ENCODE peak calls at places on chromosomes 4 and X, in eight cellular contexts. Q is GM12864; A is KBM-7; B is GM20000; M is posterior cingulate gyrus; Z is M059J; X is lung; J is stimulated activated CD4-positive, alpha-beta T cell treated with anti-CD3 and anti-CD28 coated beads, Interleukin-15, amount 100 ng/mL, for 1 hour. R is an unnamed sample.
A peak's percentile ranks its signal among the peaks of the same experiment; 100 is the strongest.

GRCh38 chrX:21873063-21873785 is 17.4 kb downstream of the YY2 start:
- DNase-seq in J (no peak), Q (no peak), B (no peak), Z (no peak), M (no peak), A (no peak), X (no peak), R (no peak)

GRCh38 chrX:82333575-82333974 is 1131.7 kb downstream of the SH3BGRL start:
- DNase-seq in Z (no peak), B (no peak), X (no peak), M (no peak), A (no peak), Q (no peak), J (no peak), R (no peak)

GRCh38 chrX:69070949-69071650 is 94.2 kb downstream of the PJA1 start:
- DNase-seq in M (peak; percentile 17), J (no peak), Q (no peak), B (no peak), A (no peak), X (no peak), Z (no peak), R (no peak)

GRCh38 chr4:138028923-138029322 is 213.2 kb downstream of the SLC7A11 start:
- DNase-seq in M (no peak), B (no peak), X (no peak), Z (no peak), J (no peak), Q (no peak), A (no peak), R (no peak)

GRCh38 chr4:108168672-108169562 is at the start of gene LEF1:
- DNase-seq in X (no peak), M (no peak), B (peak; percentile 83), J (peak; percentile 64), Z (peak; percentile 59), Q (no peak), A (peak; percentile 42), R (no peak)

GRCh38 chr4:95000076-95000648 is 242.4 kb downstream of the BMPR1B start:
- DNase-seq in B (no peak), M (no peak), Z (no peak), X (no peak), J (no peak), A (no peak), Q (no peak), R (no peak)

GRCh38 chr4:48375651-48376291 is 34.4 kb downstream of the SLAIN2 start:
- DNase-seq in Z (peak; percentile 85), Q (no peak), X (no peak), B (no peak), M (no peak), J (no peak), A (no peak), R (no peak)

GRCh38 chrX:20066968-20067708 is 49.6 kb downstream of the MAP7D2 start:
- DNase-seq in Q (no peak), X (no peak), Z (peak; percentile 68), B (peak; percentile 30), J (no peak), A (peak; percentile 73), M (no peak), R (no peak)

GRCh38 chr4:106238819-106239420 is 77.1 kb downstream of the TBCK start:
- DNase-seq in J (no peak), M (no peak), A (peak; percentile 51), Q (no peak), X (no peak), B (peak; percentile 16), Z (peak; percentile 34), R (no peak)

GRCh38 chr4:7186081-7186480 is 6.3 kb upstream of the SORCS2 start:
- DNase-seq in X (no peak), Q (no peak), Z (no peak), M (no peak), J (no peak), B (no peak), A (no peak), R (no peak)

R was measured in effector memory CD8-positive, alpha-beta T cell.